ENCODE peak calls at places on chromosomes 6 and 20, in seven cellular contexts. S, N, K, F, L, M and C are unnamed samples.

GRCh38 chr6:161079566-161080262 is 88.1 kb downstream of the MAP3K4 start:
- DNase-seq in S (no peak), F (peak; percentile 76), M (peak; percentile 84), L (peak; percentile 66), K (peak; percentile 7), N (peak; percentile 30), C (peak; percentile 76)

GRCh38 chr6:95087394-95088097 is 489.8 kb upstream of the MANEA start:
- DNase-seq in S (no peak), F (no peak), N (no peak), L (no peak), K (peak; percentile 18), M (peak; percentile 78), C (peak; percentile 80)

GRCh38 chr6:84460491-84460890 is 233.0 kb upstream of the CEP162 start:
- DNase-seq in F (no peak), K (no peak), L (no peak), N (no peak), S (no peak), M (no peak), C (no peak)

GRCh38 chr20:45539382-45539781 is at the start of gene WFDC6:
- DNase-seq in K (no peak), N (no peak), L (no peak), S (no peak), M (no peak), F (no peak), C (no peak)

GRCh38 chr6:170221052-170221752 is 69.7 kb downstream of the DLL1 start:
- DNase-seq in M (no peak), F (no peak), L (peak; percentile 16), N (no peak), K (no peak), S (no peak), C (no peak)

GRCh38 chr20:18138639-18139583 is 1.2 kb downstream of the KAT14 start:
- DNase-seq in M (no peak), N (no peak), S (no peak), K (no peak), L (peak; percentile 23), F (no peak), C (no peak)

GRCh38 chr20:33789109-33789857 is 21.9 kb upstream of the CHMP4B start:
- DNase-seq in L (no peak), K (peak; percentile 84), N (no peak), F (no peak), M (peak; percentile 87), S (no peak), C (peak; percentile 92)

GRCh38 chr6:127146935-127147334 is 28.5 kb downstream of the RSPO3 start:
- DNase-seq in N (no peak), F (no peak), M (peak; percentile 91), S (peak; percentile 12), K (peak; percentile 41), L (peak; percentile 3), C (peak; percentile 98)

GRCh38 chr6:136717297-136717990 is 74.8 kb downstream of the MAP3K5 start:
- DNase-seq in S (no peak), K (no peak), N (no peak), L (no peak), M (no peak), F (no peak), C (no peak)

GRCh38 chr6:132812756-132813172 is 1.6 kb upstream of the RPS12 start:
- DNase-seq in K (no peak), N (no peak), M (no peak), S (no peak), F (no peak), L (no peak), C (no peak)

GRCh38 chr6:47029865-47030561 is 12.1 kb downstream of the ADGRF1 start:
- DNase-seq in N (no peak), L (no peak), M (no peak), S (no peak), K (no peak), F (no peak), C (no peak)

GRCh38 chr20:62123450-62124118 is 1.3 kb downstream of the LSM14B start:
- DNase-seq in N (no peak), F (no peak), S (no peak), K (no peak), L (no peak), M (peak; percentile 57), C (no peak)

GRCh38 chr6:50846109-50846859 is 27.6 kb downstream of the TFAP2B start:
- DNase-seq in L (no peak), F (no peak), K (no peak), M (no peak), S (peak; percentile 17), N (no peak), C (no peak)

GRCh38 chr6:167045828-167046580 is 46.8 kb downstream of the CEP43 start:
- DNase-seq in K (no peak), M (no peak), S (peak; percentile 41), F (no peak), N (no peak), L (no peak), C (no peak)

GRCh38 chr6:28360961-28361360 is 11.2 kb downstream of the ZKSCAN3 start:
- DNase-seq in L (no peak), N (no peak), F (no peak), S (no peak), K (no peak), M (no peak), C (no peak)

GRCh38 chr6:52130440-52130839 is 43.0 kb upstream of the PKHD1 start:
- DNase-seq in S (no peak), L (no peak), M (no peak), F (no peak), K (no peak), N (no peak), C (no peak)

GRCh38 chr6:105432797-105433196 is 29.9 kb upstream of the PREP start:
- DNase-seq in F (no peak), K (peak; percentile 34), S (no peak), L (peak; percentile 49), M (peak; percentile 58), N (no peak), C (peak; percentile 67)